ENCODE peak calls at places on chromosomes 13 and 19, in nine cellular contexts. E, G, C, R, A, D, L, P and W are unnamed samples.

GRCh38 chr13:113555141-113555540 is 29.4 kb upstream of the TFDP1 start:
- DNase-seq in P (no peak), R (no peak), L (peak), A (no peak), E (no peak), D (no peak), C (no peak), G (no peak), W (no peak)

GRCh38 chr19:44683434-44684210 is 12.3 kb downstream of the CEACAM19 start:
- DNase-seq in R (no peak), D (no peak), G (no peak), C (no peak), A (no peak), E (no peak), L (peak), P (no peak), W (no peak)

GRCh38 chr13:98451676-98452105 is 125.2 kb downstream of the STK24 start:
- DNase-seq in D (no peak), L (no peak), R (no peak), E (no peak), G (no peak), P (no peak), C (no peak), A (no peak), W (peak)

GRCh38 chr13:24181991-24182702 is 21.6 kb downstream of the SPATA13 start:
- DNase-seq in E (no peak), G (no peak), R (no peak), P (no peak), A (no peak), C (no peak), L (no peak), D (no peak), W (no peak)

GRCh38 chr19:45340899-45341453 is 426 bp downstream of the KLC3 start:
- DNase-seq in A (no peak), G (no peak), R (no peak), E (no peak), L (no peak), D (no peak), C (no peak), P (no peak), W (no peak)

GRCh38 chr19:14165986-14166385 is 29.6 kb upstream of the ASF1B start:
- DNase-seq in G (no peak), D (no peak), L (no peak), A (no peak), P (no peak), C (no peak), E (no peak), R (no peak), W (no peak)

GRCh38 chr19:18109731-18110671 is 12.4 kb downstream of the MAST3 start:
- DNase-seq in C (peak), P (no peak), A (no peak), G (peak), R (no peak), L (peak), D (no peak), E (no peak), W (peak)

GRCh38 chr19:52941941-52942370 is 18.7 kb upstream of the ZNF888 start:
- DNase-seq in P (peak), G (no peak), D (no peak), L (no peak), C (peak), E (no peak), R (no peak), A (peak), W (peak)

GRCh38 chr13:19984430-19985218 is 26.1 kb downstream of the ZMYM2 start:
- DNase-seq in D (no peak), G (peak), C (peak), A (no peak), E (no peak), L (no peak), P (peak), R (peak), W (no peak)

GRCh38 chr13:74102691-74103090 is 31.5 kb downstream of the KLF12 start:
- DNase-seq in E (no peak), L (no peak), R (no peak), G (no peak), A (no peak), D (no peak), C (no peak), P (no peak), W (no peak)

GRCh38 chr19:7550987-7551761 is 15.7 kb downstream of the PNPLA6 start:
- DNase-seq in L (peak), R (peak), D (no peak), E (no peak), G (no peak), C (peak), A (no peak), P (peak), W (peak)